ENCODE peak calls at places on chromosomes 7 and 10, in four cellular contexts. N is kidney glomerular epithelial cell, Y is WTC11, O is M059J. H is an unnamed sample.

GRCh38 chr10:75401569-75402485 is at the start of gene ZNF503:
- DNase-seq in N (peak), Y (peak), O (peak), H (peak)

GRCh38 chr7:108421720-108422331 is 34.4 kb downstream of the NRCAM start:
- DNase-seq in N (no peak), Y (no peak), O (no peak), H (no peak)

GRCh38 chr10:71765907-71766716 is 7.2 kb downstream of the VSIR start:
- DNase-seq in N (no peak), Y (no peak), O (no peak), H (no peak)

GRCh38 chr7:18140943-18141342 is 113.3 kb upstream of the PRPS1L1 start:
- DNase-seq in N (no peak), Y (no peak), O (no peak), H (no peak)

GRCh38 chr10:70551971-70552422 is 50.5 kb downstream of the PRF1 start:
- DNase-seq in N (peak), Y (no peak), O (no peak), H (peak)

GRCh38 chr10:63664341-63664885 is 143.2 kb downstream of the REEP3 start:
- DNase-seq in N (no peak), Y (no peak), O (no peak), H (no peak)

GRCh38 chr7:116097365-116098009 is 66.9 kb upstream of the TFEC start:
- DNase-seq in N (peak), Y (no peak), O (peak), H (peak)

GRCh38 chr10:47383254-47384147 is 592 bp downstream of the ZNF488 start:
- DNase-seq in N (no peak), Y (peak), O (no peak), H (no peak)

GRCh38 chr7:12570529-12571461 is at the start of gene SCIN:
- DNase-seq in N (peak), Y (peak), O (peak), H (no peak)

GRCh38 chr10:87750001-87750651 is 67.9 kb downstream of the ATAD1 start:
- DNase-seq in N (no peak), Y (no peak), O (peak), H (peak)

GRCh38 chr10:117186832-117187615 is 10.3 kb upstream of the KCNK18 start:
- DNase-seq in N (peak), Y (no peak), O (peak), H (peak)

GRCh38 chr10:93573051-93573909 is 6.8 kb downstream of the FFAR4 start:
- DNase-seq in N (no peak), Y (no peak), O (peak), H (no peak)

GRCh38 chr7:39453743-39454355 is 112.4 kb upstream of the YAE1 start:
- DNase-seq in N (peak), Y (peak), O (peak), H (peak)

GRCh38 chr7:119720541-119720940 is 552.4 kb upstream of the KCND2 start:
- DNase-seq in N (peak), Y (no peak), O (peak), H (peak)

GRCh38 chr7:46107610-46108217 is 186.6 kb upstream of the IGFBP3 start:
- DNase-seq in N (no peak), Y (no peak), O (no peak), H (no peak)

GRCh38 chr7:101877882-101878591 is 60.6 kb downstream of the CUX1 start:
- DNase-seq in N (no peak), Y (no peak), O (no peak), H (no peak)

GRCh38 chr10:72727128-72727527 is 35.2 kb downstream of the MCU start:
- DNase-seq in N (no peak), Y (no peak), O (no peak), H (no peak)

GRCh38 chr7:46139079-46139478 is 218.0 kb upstream of the IGFBP3 start:
- DNase-seq in N (peak), Y (no peak), O (peak), H (peak)